ENCODE peak calls at places on chromosome 16, in nine cellular contexts. H is fibroblast of mammary gland; J is B cell; E is AG09319; L is adrenal gland; G is neural crest cell; Q is GM13977; D is progenitor cell of endocrine pancreas; R is activated CD8-positive, alpha-beta T cell treated with anti-CD3 and anti-CD28 coated beads for 36 hours. O is an unnamed sample.

GRCh38 chr16:31202402-31203385 is at the start of gene PYCARD:
- DNase-seq in H (peak; percentile 20), J (peak; percentile 50), E (no peak), L (peak; percentile 46), G (no peak), Q (peak; percentile 69), D (peak; percentile 26), R (peak; percentile 45), O (peak; percentile 61)

GRCh38 chr16:69859105-69859969 is 91.8 kb upstream of the CLEC18A start:
- DNase-seq in H (no peak), J (no peak), E (no peak), L (peak; percentile 76), G (no peak), Q (peak; percentile 31), D (no peak), R (peak; percentile 30), O (peak; percentile 52)

GRCh38 chr16:28117168-28117565 is 53.7 kb upstream of the GSG1L start:
- DNase-seq in H (no peak), J (no peak), E (no peak), L (no peak), G (no peak), Q (no peak), D (no peak), R (no peak), O (no peak)

GRCh38 chr16:56561126-56561525 is 3.7 kb upstream of the MT4 start:
- DNase-seq in H (no peak), J (no peak), E (no peak), L (no peak), G (no peak), Q (no peak), D (no peak), R (no peak), O (no peak)

GRCh38 chr16:1946495-1947368 is 3.7 kb upstream of the MSRB1 start:
- DNase-seq in H (no peak), J (no peak), E (no peak), L (no peak), G (no peak), Q (no peak), D (no peak), R (no peak), O (no peak)

GRCh38 chr16:72501739-72502653 is 330.0 kb upstream of the PMFBP1 start:
- DNase-seq in H (peak; percentile 78), J (peak; percentile 53), E (peak; percentile 41), L (peak; percentile 58), G (peak; percentile 55), Q (peak; percentile 76), D (peak; percentile 36), R (peak; percentile 70), O (peak; percentile 80)

GRCh38 chr16:74099530-74099929 is 197.1 kb upstream of the PSMD7 start:
- DNase-seq in H (no peak), J (no peak), E (no peak), L (no peak), G (no peak), Q (no peak), D (no peak), R (no peak), O (no peak)

GRCh38 chr16:69481901-69482341 is 57.5 kb downstream of the CYB5B start:
- DNase-seq in H (peak; percentile 82), J (no peak), E (peak; percentile 42), L (peak; percentile 90), G (no peak), Q (no peak), D (no peak), R (no peak), O (no peak)

GRCh38 chr16:10121496-10121895 is 60.7 kb downstream of the GRIN2A start:
- DNase-seq in H (peak; percentile 78), J (no peak), E (no peak), L (no peak), G (no peak), Q (no peak), D (no peak), R (no peak), O (peak; percentile 29)

GRCh38 chr16:25151996-25152395 is 40.5 kb downstream of the LCMT1 start:
- DNase-seq in H (peak; percentile 91), J (no peak), E (peak; percentile 53), L (no peak), G (no peak), Q (no peak), D (no peak), R (no peak), O (no peak)

GRCh38 chr16:89565256-89565505 is 4.7 kb downstream of the RPL13 start:
- DNase-seq in H (no peak), J (no peak), E (no peak), L (no peak), G (no peak), Q (no peak), D (no peak), R (no peak), O (no peak)

GRCh38 chr16:89563639-89564392 is 3.3 kb downstream of the RPL13 start:
- DNase-seq in H (no peak), J (no peak), E (no peak), L (no peak), G (no peak), Q (no peak), D (no peak), R (peak; percentile 38), O (peak; percentile 29)

GRCh38 chr16:89564476-89565255 is 4.2 kb downstream of the RPL13 start:
- DNase-seq in H (peak; percentile 37), J (no peak), E (no peak), L (no peak), G (no peak), Q (no peak), D (no peak), R (peak; percentile 26), O (peak; percentile 52)

GRCh38 chr16:89567656-89568594 is 7.4 kb downstream of the RPL13 start:
- DNase-seq in H (no peak), J (no peak), E (no peak), L (no peak), G (no peak), Q (no peak), D (no peak), R (no peak), O (no peak)

DNA sequence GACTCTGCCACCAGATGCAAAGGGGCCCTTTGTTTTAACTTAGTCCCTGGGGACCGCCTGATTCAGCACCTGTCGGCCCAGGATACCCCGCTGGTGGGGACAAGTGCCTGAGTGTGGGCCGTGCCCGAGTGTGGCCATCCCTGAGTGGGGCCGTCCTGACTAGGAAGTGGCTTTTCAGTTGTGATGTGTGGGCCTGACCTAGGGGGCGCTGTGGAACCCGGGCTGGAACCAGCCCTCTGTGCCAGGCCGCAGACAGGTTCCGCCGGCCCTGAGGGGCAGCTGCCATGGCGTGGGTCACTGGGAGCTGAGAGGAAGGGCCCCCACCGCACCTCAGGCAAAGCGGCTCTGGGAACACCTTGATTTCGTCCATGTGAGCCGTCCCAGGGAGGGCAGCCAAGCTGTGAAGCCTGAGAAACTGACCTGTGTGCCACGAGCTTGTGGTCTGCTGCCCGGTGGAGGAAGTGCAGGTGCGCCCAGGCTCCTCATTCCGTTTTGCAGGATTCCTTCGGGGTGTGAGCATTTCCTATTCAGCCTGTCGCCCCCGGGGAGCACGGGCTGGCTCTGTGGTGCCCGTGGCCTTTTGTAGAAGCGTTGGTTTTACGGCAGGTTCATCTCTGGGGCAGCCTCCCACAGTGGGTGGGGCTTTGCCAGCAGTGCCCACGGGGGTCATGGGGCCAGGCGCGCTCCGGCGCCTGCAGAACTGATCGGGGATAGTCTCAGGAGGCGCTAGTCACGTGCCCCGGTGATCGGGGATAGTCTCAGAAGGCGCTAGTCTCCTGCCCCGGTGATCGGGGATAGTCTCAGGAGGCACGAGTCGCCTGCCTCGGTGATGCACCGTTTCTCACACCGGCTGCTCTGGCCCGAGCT is 5.3 kb downstream of the RPL13 start:
- DNase-seq in H (peak; percentile 49), J (peak; percentile 45), E (no peak), L (peak; percentile 58), G (peak; percentile 68), Q (no peak), D (peak; percentile 39), R (peak; percentile 73), O (peak; percentile 74)
- TF ChIP-seq CTCF in H (peak; percentile 50), J (peak; percentile 33), E (peak; percentile 63), L (peak; percentile 61), G (peak; percentile 74), Q (peak; percentile 66), D (peak; percentile 69), R (peak; percentile 68), O (peak; percentile 55)

GRCh38 chr16:3088450-3088849 is 10.6 kb downstream of the ZSCAN10 start:
- DNase-seq in H (no peak), J (no peak), E (no peak), L (no peak), G (no peak), Q (no peak), D (no peak), R (no peak), O (no peak)

GRCh38 chr16:3087836-3088235 is 11.3 kb downstream of the ZSCAN10 start:
- DNase-seq in H (no peak), J (no peak), E (no peak), L (no peak), G (no peak), Q (peak; percentile 22), D (no peak), R (no peak), O (no peak)

GRCh38 chr16:3086596-3087242 is 12.4 kb downstream of the ZSCAN10 start:
- DNase-seq in H (no peak), J (no peak), E (no peak), L (no peak), G (no peak), Q (no peak), D (no peak), R (no peak), O (no peak)

GRCh38 chr16:3085868-3086595 is 13.1 kb downstream of the ZSCAN10 start:
- DNase-seq in H (no peak), J (no peak), E (no peak), L (no peak), G (no peak), Q (no peak), D (no peak), R (no peak), O (no peak)

DNA sequence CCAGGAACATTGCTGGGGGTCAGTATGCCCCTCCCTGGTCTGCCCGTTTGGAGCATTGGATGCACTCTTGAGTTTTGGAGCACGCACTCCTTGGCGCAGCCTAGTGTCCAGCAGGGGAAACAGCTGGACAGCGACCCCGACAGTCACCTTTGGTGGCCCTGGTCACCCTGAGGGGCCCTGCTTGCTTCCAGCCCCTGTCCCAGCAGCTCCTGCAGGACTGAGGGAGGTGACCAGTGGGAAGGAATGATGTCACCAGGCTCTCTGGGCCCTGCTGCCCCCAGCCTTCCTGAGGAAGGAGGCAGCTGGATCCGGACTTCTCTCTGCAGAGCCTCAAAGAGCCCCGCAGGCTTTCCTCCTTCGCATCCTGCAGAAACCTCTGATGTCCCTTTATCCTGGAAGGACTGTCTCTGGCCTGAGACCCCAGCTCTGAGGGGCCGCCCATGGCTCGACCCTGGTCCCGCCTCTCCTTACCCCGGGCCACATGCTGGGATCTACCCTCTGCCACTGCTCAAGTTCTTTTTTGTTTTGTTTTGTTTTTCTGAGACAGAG is 11.8 kb downstream of the ZSCAN10 start:
- DNase-seq in H (no peak), J (no peak), E (no peak), L (peak; percentile 60), G (peak; percentile 48), Q (peak; percentile 31), D (no peak), R (no peak), O (no peak)
- TF ChIP-seq CTCF in H (peak; percentile 11), J (no peak), E (peak; percentile 36), L (peak; percentile 27), G (no peak), Q (peak; percentile 57), D (peak; percentile 23), R (peak; percentile 19), O (no peak)

GRCh38 chr16:8572919-8573724 is 17.2 kb downstream of the TMEM114 start:
- DNase-seq in H (peak; percentile 63), J (no peak), E (no peak), L (peak; percentile 28), G (no peak), Q (no peak), D (no peak), R (peak; percentile 18), O (peak; percentile 37)
- TF ChIP-seq CTCF in H (peak; percentile 64), J (peak; percentile 29), E (peak; percentile 48), L (peak; percentile 34), G (peak; percentile 72), Q (peak; percentile 53), D (peak; percentile 65), R (peak; percentile 47), O (peak; percentile 53)

GRCh38 chr16:67170168-67170947 is at the start of gene NOL3:
- DNase-seq in H (peak; percentile 72), J (no peak), E (peak; percentile 68), L (peak; percentile 92), G (peak; percentile 48), Q (peak; percentile 86), D (no peak), R (peak; percentile 89), O (peak; percentile 77)
- TF ChIP-seq CTCF in H (no peak), J (no peak), E (peak; percentile 7), L (no peak), G (no peak), Q (no peak), D (no peak), R (no peak), O (no peak)

O was measured in GM12865.